ENCODE peak calls at places on chromosomes 5 and 9, in seven cellular contexts. V, S, L, R, Z, M and I are unnamed samples. For H3K9me3, the result is how much of the 10 kb centered on the place peaks cover.

GRCh38 chr5:122845253-122846050 is at the start of gene SNX24:
- DNase-seq in S (peak), R (peak), L (peak), V (peak), Z (peak), M (peak), I (no peak)

GRCh38 chr5:15463231-15463630 is 36.7 kb upstream of the FBXL7 start:
- DNase-seq in L (peak), V (no peak), Z (no peak), S (peak), R (no peak), M (no peak), I (no peak)

GRCh38 chr5:107359916-107360234 is 310.9 kb downstream of the EFNA5 start:
- DNase-seq in R (no peak), V (no peak), S (no peak), L (no peak), M (no peak), Z (no peak), I (no peak)

GRCh38 chr5:155087036-155087435 is 73.5 kb downstream of the KIF4B start:
- DNase-seq in R (no peak), V (no peak), L (no peak), M (no peak), Z (no peak), S (no peak), I (no peak)

GRCh38 chr5:134590992-134591659 is 41.5 kb downstream of the SAR1B start:
- DNase-seq in V (peak), M (peak), L (no peak), R (no peak), Z (no peak), S (no peak), I (no peak)

GRCh38 chr5:78855026-78855425 is 130.1 kb downstream of the ARSB start:
- DNase-seq in L (no peak), V (no peak), M (no peak), S (no peak), Z (no peak), R (no peak), I (no peak)

GRCh38 chr9:122816163-122816867 is 12.1 kb downstream of the PDCL start:
- DNase-seq in V (no peak), M (no peak), S (no peak), Z (no peak), R (no peak), L (peak), I (no peak)

GRCh38 chr9:134442087-134442470 is 115.8 kb downstream of the RXRA start:
- DNase-seq in S (no peak), Z (no peak), V (no peak), R (peak), M (no peak), L (no peak), I (no peak)

GRCh38 chr5:73789851-73790281 is 163.9 kb downstream of the ARHGEF28 start:
- DNase-seq in Z (no peak), S (no peak), R (no peak), V (no peak), M (no peak), L (peak), I (no peak)

DNA sequence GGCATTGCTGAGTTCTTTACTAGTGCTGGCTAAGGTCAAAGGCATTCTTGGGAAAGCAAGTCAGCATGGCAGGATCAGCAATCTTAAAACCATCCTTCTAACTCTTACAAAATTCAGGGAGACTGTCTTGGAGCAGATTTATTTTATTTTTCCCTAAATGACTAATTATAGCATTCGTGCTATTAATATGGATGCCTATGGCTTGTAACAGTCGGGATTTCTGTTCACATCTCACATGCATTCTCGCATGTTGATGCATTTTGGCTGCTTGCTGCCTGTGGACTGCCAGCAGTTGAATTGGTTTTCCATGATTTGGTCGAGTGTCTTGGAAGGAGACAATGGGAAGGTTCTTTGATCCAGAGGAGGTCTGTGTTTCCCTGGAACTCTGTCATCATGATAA is 82.2 kb downstream of the ARHGAP26 start:
- DNase-seq in L (no peak), S (no peak), V (no peak), R (no peak), Z (no peak), M (no peak), I (no peak)
- TF ChIP-seq POLR2AphosphoS5 in L (no peak), S (no peak), V (no peak), R (no peak), Z (no peak), M (no peak), I (no peak)

GRCh38 chr5:81292130-81292529 is 9.3 kb upstream of the ZCCHC9 start:
- DNase-seq in S (no peak), Z (no peak), V (no peak), M (no peak), L (no peak), R (no peak), I (no peak)

GRCh38 chr5:81288021-81288433 is 13.4 kb upstream of the ZCCHC9 start:
- DNase-seq in V (no peak), M (no peak), L (no peak), R (no peak), S (no peak), Z (no peak), I (no peak)

GRCh38 chr5:81286059-81286617 is 15.2 kb upstream of the ZCCHC9 start:
- DNase-seq in M (no peak), V (no peak), R (no peak), Z (no peak), L (no peak), S (no peak), I (no peak)

DNA sequence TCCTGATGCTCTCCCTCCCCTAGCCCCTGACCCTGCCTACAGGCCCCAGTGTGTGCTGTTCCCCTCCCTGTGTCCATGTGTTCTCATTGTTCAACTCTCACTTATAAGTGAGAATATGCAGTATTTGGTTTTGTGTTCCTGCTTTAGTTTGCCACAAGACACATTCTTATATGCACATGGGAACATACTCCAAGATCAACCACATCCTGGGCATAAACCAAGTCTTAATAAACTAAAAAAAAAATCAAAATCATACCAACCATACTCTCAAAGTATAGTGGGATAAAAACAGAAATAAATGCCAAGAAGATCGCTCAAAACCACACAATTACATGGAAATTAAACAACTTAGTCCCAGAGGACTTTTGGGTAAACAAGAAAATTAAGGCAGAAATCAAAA is 11.2 kb upstream of the ZCCHC9 start:
- DNase-seq in L (no peak), M (no peak), R (no peak), V (no peak), S (no peak), Z (no peak), I (no peak)
- H3K9me3 ChIP-seq in L (under half), M (under half), R (under half), V (under half), S (under half), Z (under half), I (under half)

GRCh38 chr5:159101689-159102088 is 2.0 kb upstream of the EBF1 start:
- DNase-seq in V (no peak), M (no peak), Z (no peak), R (no peak), L (no peak), S (no peak), I (no peak)
- H3K9ac ChIP-seq in V (no peak), M (no peak), Z (no peak), R (no peak), L (no peak), S (no peak), I (no peak)

GRCh38 chr9:128163027-128163515 is 3.0 kb downstream of the BBLN start:
- DNase-seq in M (no peak), S (no peak), R (no peak), L (no peak), V (no peak), Z (no peak), I (no peak)
- TF ChIP-seq POLR2AphosphoS5 in M (no peak), S (no peak), R (no peak), L (peak), V (no peak), Z (no peak), I (no peak)

GRCh38 chr5:132115375-132115774 is 41.8 kb downstream of the CSF2 start:
- DNase-seq in L (no peak), S (no peak), R (no peak), M (no peak), V (no peak), Z (peak), I (no peak)
- H3K9me3 ChIP-seq in L (under half), S (under half), R (under half), M (under half), V (under half), Z (under half), I (under half)

GRCh38 chr9:12775963-12776774 is 1.3 kb downstream of the LURAP1L start:
- DNase-seq in S (peak), L (peak), R (peak), Z (peak), V (peak), M (peak), I (no peak)

GRCh38 chr9:12776775-12777055 is 1.9 kb downstream of the LURAP1L start:
- DNase-seq in M (no peak), V (no peak), L (no peak), R (no peak), Z (no peak), S (no peak), I (no peak)

GRCh38 chr9:12774861-12775367 is at the start of gene LURAP1L:
- DNase-seq in R (peak), S (peak), Z (peak), L (peak), M (peak), V (peak), I (no peak)

GRCh38 chr9:12773562-12773961 is 1.3 kb upstream of the LURAP1L start:
- DNase-seq in L (no peak), V (no peak), S (no peak), M (no peak), Z (no peak), R (no peak), I (no peak)

DNA sequence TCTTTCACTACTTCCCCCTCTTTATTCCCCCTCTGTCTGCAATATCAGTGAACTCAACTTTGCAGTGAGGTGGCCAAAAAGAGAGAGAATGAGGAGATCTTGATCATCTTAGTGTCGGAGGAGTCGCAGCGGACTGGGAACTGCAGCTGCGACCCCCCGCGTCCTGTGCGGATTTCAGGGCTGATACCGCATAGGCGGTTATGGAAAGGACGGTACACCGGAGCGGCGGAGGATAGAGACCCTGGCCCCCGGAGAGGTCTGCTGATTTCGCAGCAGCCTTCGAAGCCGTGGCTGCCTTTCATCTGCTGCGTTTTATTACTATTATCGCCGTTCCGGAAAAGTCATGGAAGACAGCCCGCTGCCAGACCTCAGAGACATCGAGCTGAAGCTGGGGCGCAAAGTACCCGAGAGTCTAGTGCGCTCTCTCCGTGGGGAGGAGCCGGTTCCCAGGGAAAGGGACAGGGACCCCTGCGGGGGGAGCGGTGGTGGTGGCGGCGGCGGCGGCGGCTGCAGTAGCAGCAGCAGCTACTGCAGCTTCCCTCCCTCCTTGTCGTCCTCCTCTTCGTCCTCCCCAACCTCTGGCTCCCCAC is 648 bp downstream of the LURAP1L start:
- DNase-seq in M (no peak), V (no peak), S (peak), R (peak), L (no peak), Z (no peak), I (no peak)
- H3K9ac ChIP-seq in M (peak), V (peak), S (no peak), R (peak), L (peak), Z (no peak), I (peak)

DNA sequence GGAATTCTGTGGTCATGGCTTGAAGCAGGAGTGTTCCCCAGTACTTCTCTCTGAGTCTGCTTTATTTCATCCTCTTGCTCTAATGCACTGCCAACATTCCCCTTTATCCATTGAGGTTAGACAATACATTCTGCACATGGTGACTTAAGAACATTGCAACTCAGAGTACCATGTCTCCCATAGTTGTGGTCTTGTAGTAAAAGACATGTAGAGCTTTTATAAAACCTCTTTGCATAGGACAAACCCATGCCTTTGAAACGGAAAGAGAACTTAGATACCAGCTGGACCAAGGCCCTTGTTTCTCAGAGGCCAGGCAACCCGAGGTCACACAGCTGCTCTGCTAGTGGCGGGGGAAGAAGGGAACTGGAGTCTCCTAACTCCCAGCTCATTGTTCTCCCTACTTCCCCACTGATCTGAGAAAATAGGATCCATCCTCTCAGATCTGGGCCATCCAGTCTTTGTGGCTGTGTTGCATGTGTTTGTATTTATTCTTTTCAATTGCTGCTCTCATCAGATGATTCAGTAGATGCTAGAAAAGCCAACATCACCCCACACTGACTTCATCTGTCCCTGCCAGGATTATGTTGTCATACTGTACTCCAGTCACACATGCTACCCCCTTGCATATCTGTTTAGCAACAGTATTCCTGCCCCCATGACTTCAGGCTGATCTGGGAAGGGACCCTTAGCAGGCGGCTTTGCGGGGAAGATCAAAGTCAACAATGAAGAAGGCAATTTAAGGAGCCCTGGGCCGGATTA is 236.9 kb downstream of the SAXO1 start:
- DNase-seq in Z (no peak), L (no peak), M (no peak), S (no peak), V (no peak), R (no peak), I (no peak)
- TF ChIP-seq POLR2AphosphoS5 in Z (no peak), L (no peak), M (no peak), S (no peak), V (no peak), R (peak), I (no peak)

GRCh38 chr9:96587295-96587694 is 32.3 kb downstream of the CDC14B start:
- DNase-seq in Z (no peak), L (no peak), S (no peak), M (no peak), R (no peak), V (no peak), I (no peak)
- H3K9me3 ChIP-seq in Z (under half), L (under half), S (under half), M (under half), R (under half), V (under half), I (under half)

GRCh38 chr9:109507421-109507838 is 9.3 kb upstream of the PTPN3 start:
- DNase-seq in M (peak), Z (no peak), R (no peak), S (no peak), L (peak), V (no peak), I (no peak)

GRCh38 chr9:109510506-109510905 is 12.4 kb upstream of the PTPN3 start:
- DNase-seq in Z (no peak), V (no peak), M (no peak), S (no peak), L (no peak), R (no peak), I (no peak)

GRCh38 chr9:109509625-109510024 is 11.5 kb upstream of the PTPN3 start:
- DNase-seq in R (no peak), S (no peak), Z (no peak), L (no peak), M (no peak), V (no peak), I (no peak)

GRCh38 chr9:109513871-109514270 is 15.8 kb upstream of the PTPN3 start:
- DNase-seq in Z (no peak), S (no peak), R (no peak), M (no peak), V (no peak), L (no peak), I (no peak)

GRCh38 chr9:109512170-109512756 is 14.2 kb upstream of the PTPN3 start:
- DNase-seq in R (no peak), V (no peak), Z (no peak), L (no peak), M (no peak), S (no peak), I (no peak)
- H3K9ac ChIP-seq in R (no peak), V (no peak), Z (no peak), L (no peak), M (no peak), S (no peak), I (no peak)